ENCODE peak calls at places on chromosomes 3 and 15, in eight cellular contexts. H is HFF-Myc, A is aorta, D is left ventricle myocardium superior, Y is glutamatergic neuron, I is AG10803, F is NCI-H2081, N is hippocampal formation. U is an unnamed sample.

GRCh38 chr15:65029736-65030208 is 333 bp upstream of the MTFMT start:
- DNase-seq in Y (no peak), F (no peak), D (no peak), A (no peak), I (no peak), H (no peak), N (no peak), U (no peak)

GRCh38 chr3:188208751-188209433 is 54.9 kb downstream of the LPP start:
- DNase-seq in A (no peak), F (no peak), H (no peak), I (peak), Y (no peak), N (no peak), D (no peak), U (peak)

GRCh38 chr3:82802501-82802900 is 1041.1 kb upstream of the GBE1 start:
- DNase-seq in A (no peak), I (no peak), N (no peak), H (no peak), D (no peak), F (no peak), Y (no peak), U (no peak)

GRCh38 chr3:178072931-178073330 is 463.3 kb upstream of the KCNMB2 start:
- DNase-seq in A (no peak), N (no peak), F (no peak), I (peak), D (no peak), H (no peak), Y (no peak), U (peak)

GRCh38 chr3:44468572-44469520 is 8.6 kb downstream of the ZNF445 start:
- DNase-seq in F (no peak), H (no peak), D (no peak), I (peak), N (no peak), Y (peak), A (no peak), U (peak)

GRCh38 chr3:187368251-187368733 is at the start of gene RTP4:
- DNase-seq in Y (no peak), A (no peak), D (no peak), H (no peak), F (no peak), N (peak), I (peak), U (peak)

GRCh38 chr3:191702121-191702520 is 241.2 kb downstream of the PYDC2 start:
- DNase-seq in F (no peak), N (no peak), H (no peak), I (no peak), D (no peak), A (no peak), Y (no peak), U (no peak)

GRCh38 chr3:43080726-43081568 is 24.9 kb downstream of the POMGNT2 start:
- DNase-seq in Y (no peak), A (no peak), H (no peak), D (no peak), I (no peak), F (no peak), N (no peak), U (no peak)

GRCh38 chr3:14614189-14614588 is 37.4 kb upstream of the CCDC174 start:
- DNase-seq in N (no peak), Y (no peak), D (no peak), H (no peak), A (no peak), F (no peak), I (no peak), U (no peak)

GRCh38 chr15:74312445-74313007 is 54.9 kb downstream of the CYP11A1 start:
- DNase-seq in I (no peak), H (no peak), D (no peak), F (peak), A (no peak), N (no peak), Y (peak), U (no peak)

GRCh38 chr3:104669083-104669482 is 697.6 kb upstream of the ALCAM start:
- DNase-seq in N (no peak), I (no peak), D (no peak), H (no peak), A (no peak), F (no peak), Y (no peak), U (no peak)

GRCh38 chr15:80567721-80568157 is 127.4 kb upstream of the ABHD17C start:
- DNase-seq in A (peak), D (no peak), Y (peak), H (peak), F (peak), N (peak), I (peak), U (peak)

GRCh38 chr3:141303481-141304223 is 64.7 kb upstream of the ZBTB38 start:
- DNase-seq in N (no peak), H (peak), I (peak), D (no peak), Y (no peak), A (no peak), F (peak), U (peak)

GRCh38 chr15:78565951-78566774 is 843 bp downstream of the CHRNA5 start:
- DNase-seq in N (no peak), F (peak), A (no peak), D (no peak), H (peak), I (peak), Y (peak), U (peak)

GRCh38 chr3:108342829-108343478 is 46.6 kb downstream of the HHLA2 start:
- DNase-seq in A (no peak), D (no peak), F (no peak), N (no peak), I (peak), H (no peak), Y (no peak), U (peak)

U was measured in fibroblast of the aortic adventitia.